ENCODE peak calls at places on chromosomes 6 and 20, in ten cellular contexts. R is left ventricle myocardium inferior, Y is tibial nerve, I is heart right ventricle, K is epithelial cell of esophagus, Q is fibroblast of lung, W is fibroblast of mammary gland, O is HFF-Myc, J is mesothelial cell of epicardium, P is lower lobe of right lung. G is an unnamed sample.

GRCh38 chr6:27332692-27333641 is 20.9 kb upstream of the POM121L2 start:
- DNase-seq in R (no peak), Y (no peak), I (no peak), K (peak), Q (peak), W (peak), O (peak), J (peak), P (no peak), G (peak)

GRCh38 chr6:41767112-41767946 is 12.4 kb downstream of the FRS3 start:
- DNase-seq in R (peak), Y (no peak), I (peak), K (peak), Q (peak), W (peak), O (peak), J (peak), P (no peak), G (peak)

GRCh38 chr20:1881240-1881835 is 13.9 kb upstream of the SIRPA start:
- DNase-seq in R (peak), Y (no peak), I (no peak), K (no peak), Q (no peak), W (no peak), O (no peak), J (no peak), P (no peak), G (peak)

GRCh38 chr20:61254881-61255589 is 3.0 kb downstream of the CDH4 start:
- DNase-seq in R (no peak), Y (no peak), I (no peak), K (peak), Q (peak), W (peak), O (no peak), J (no peak), P (no peak), G (peak)

GRCh38 chr20:38098952-38099351 is 65.4 kb downstream of the RPRD1B start:
- DNase-seq in R (no peak), Y (no peak), I (no peak), K (peak), Q (no peak), W (peak), O (no peak), J (no peak), P (no peak), G (no peak)

GRCh38 chr6:137076277-137077068 is 31.7 kb upstream of the IL20RA start:
- DNase-seq in R (peak), Y (peak), I (peak), K (peak), Q (peak), W (peak), O (peak), J (peak), P (peak), G (peak)

GRCh38 chr6:137498488-137499219 is 4.5 kb upstream of the OLIG3 start:
- DNase-seq in R (no peak), Y (no peak), I (no peak), K (no peak), Q (no peak), W (no peak), O (no peak), J (no peak), P (no peak), G (no peak)

GRCh38 chr20:61887694-61888093 is 178.0 kb downstream of the TAF4 start:
- DNase-seq in R (no peak), Y (no peak), I (no peak), K (no peak), Q (no peak), W (no peak), O (no peak), J (no peak), P (no peak), G (no peak)

GRCh38 chr20:56808119-56808725 is 179.1 kb downstream of the TFAP2C start:
- DNase-seq in R (no peak), Y (no peak), I (no peak), K (peak), Q (no peak), W (no peak), O (no peak), J (no peak), P (no peak), G (no peak)

GRCh38 chr6:22826961-22827360 is 257.6 kb downstream of the HDGFL1 start:
- DNase-seq in R (no peak), Y (no peak), I (no peak), K (peak), Q (no peak), W (no peak), O (no peak), J (no peak), P (no peak), G (no peak)

GRCh38 chr6:64733433-64733832 is 973.6 kb downstream of the EYS start:
- DNase-seq in R (no peak), Y (no peak), I (no peak), K (no peak), Q (no peak), W (no peak), O (no peak), J (no peak), P (no peak), G (no peak)

GRCh38 chr20:3158968-3159431 is 665 bp downstream of the FASTKD5 start:
- DNase-seq in R (no peak), Y (no peak), I (no peak), K (peak), Q (peak), W (peak), O (no peak), J (no peak), P (no peak), G (peak)

GRCh38 chr6:158334534-158334933 is 22.3 kb downstream of the TULP4 start:
- DNase-seq in R (no peak), Y (no peak), I (no peak), K (no peak), Q (no peak), W (no peak), O (no peak), J (no peak), P (no peak), G (no peak)

GRCh38 chr20:57685134-57685851 is 24.5 kb downstream of the PMEPA1 start:
- DNase-seq in R (peak), Y (no peak), I (peak), K (no peak), Q (no peak), W (no peak), O (no peak), J (no peak), P (no peak), G (no peak)

GRCh38 chr20:45218636-45219035 is 2.5 kb upstream of the SEMG2 start:
- DNase-seq in R (no peak), Y (no peak), I (no peak), K (no peak), Q (no peak), W (no peak), O (no peak), J (no peak), P (no peak), G (no peak)
- TF ChIP-seq CTCF in R (no peak), Y (no peak), I (no peak), K (no peak), Q (no peak), W (no peak), O (no peak), J (no peak), P (no peak), G (no peak)

GRCh38 chr6:46219661-46220060 is 48.9 kb upstream of the ENPP5 start:
- DNase-seq in R (no peak), Y (no peak), I (no peak), K (no peak), Q (no peak), W (no peak), O (no peak), J (no peak), P (no peak), G (no peak)

GRCh38 chr6:46220351-46221220 is 49.8 kb upstream of the ENPP5 start:
- DNase-seq in R (no peak), Y (no peak), I (no peak), K (no peak), Q (no peak), W (no peak), O (no peak), J (no peak), P (no peak), G (no peak)

GRCh38 chr6:46222286-46222685 is 51.5 kb upstream of the ENPP5 start:
- DNase-seq in R (no peak), Y (no peak), I (no peak), K (no peak), Q (no peak), W (no peak), O (no peak), J (no peak), P (no peak), G (no peak)

GRCh38 chr6:46218457-46218856 is 47.7 kb upstream of the ENPP5 start:
- DNase-seq in R (no peak), Y (no peak), I (no peak), K (no peak), Q (no peak), W (no peak), O (no peak), J (no peak), P (no peak), G (no peak)

DNA sequence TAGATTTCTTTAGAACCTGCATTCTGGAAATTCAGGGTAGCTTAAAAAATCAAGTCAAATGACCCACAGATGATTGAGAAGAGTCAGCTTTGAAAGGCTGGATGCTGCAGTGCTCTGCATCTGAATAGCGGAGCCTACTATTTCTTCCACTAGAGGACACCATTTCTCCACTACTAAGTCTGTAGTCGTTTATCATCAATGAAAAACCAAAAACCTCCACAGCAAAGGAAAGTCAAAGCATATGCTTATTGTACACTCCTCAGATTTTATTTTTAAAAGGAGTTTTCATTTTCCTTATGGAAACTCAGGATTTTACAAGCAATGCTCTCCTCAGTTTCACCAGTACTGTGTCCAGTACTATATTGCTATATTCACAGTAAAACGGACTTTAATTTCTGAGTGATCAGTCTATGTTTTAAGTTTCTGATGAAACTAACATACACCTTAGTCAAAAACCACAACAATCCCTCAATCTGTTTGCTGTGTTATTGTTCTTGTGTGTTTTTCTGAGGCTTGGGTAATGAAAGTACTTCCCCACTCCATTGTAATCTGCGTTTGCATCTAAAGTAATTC is 50.5 kb upstream of the ENPP5 start:
- DNase-seq in R (no peak), Y (no peak), I (no peak), K (peak), Q (peak), W (peak), O (peak), J (no peak), P (no peak), G (peak)
- TF ChIP-seq CTCF in R (peak), Y (peak), I (peak), K (peak), Q (peak), W (peak), O (peak), J (peak), P (peak), G (peak)

GRCh38 chr20:10034717-10035571 is at the start of gene ANKEF1:
- DNase-seq in R (peak), Y (peak), I (peak), K (peak), Q (peak), W (peak), O (peak), J (peak), P (peak), G (peak)
- TF ChIP-seq CTCF in R (peak), Y (no peak), I (no peak), K (no peak), Q (no peak), W (no peak), O (no peak), J (no peak), P (no peak), G (no peak)

DNA sequence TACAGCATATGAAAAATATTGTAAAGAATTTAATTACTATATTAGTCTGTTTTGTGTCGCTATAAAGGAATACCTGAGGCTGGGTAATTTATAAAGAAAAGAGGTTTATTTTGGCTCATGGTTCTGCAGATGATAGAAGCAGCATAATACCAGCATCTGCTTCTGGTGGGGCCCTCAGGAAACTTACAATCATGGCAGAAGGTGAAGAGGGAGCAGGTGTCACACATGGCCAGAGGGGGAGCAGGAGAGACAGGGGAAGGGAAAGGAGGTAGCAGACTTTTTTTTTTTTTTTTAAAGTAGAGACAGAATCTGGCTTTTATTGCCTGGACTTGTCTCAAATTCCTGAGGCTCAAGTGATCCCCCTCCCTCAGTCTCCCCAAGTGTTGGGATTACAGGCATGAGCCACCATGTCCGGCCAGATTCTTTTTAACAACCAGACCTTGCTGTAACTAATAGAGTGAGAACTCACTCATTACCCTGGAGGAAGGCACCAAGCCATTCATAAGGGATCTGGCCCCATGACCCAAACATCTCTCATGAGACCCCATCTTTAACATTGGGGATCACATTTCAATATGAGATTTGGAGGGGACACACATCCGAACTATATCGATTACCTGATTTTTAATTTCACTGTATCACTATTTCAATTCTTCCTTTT is 64.6 kb downstream of the MAN1A1 start:
- DNase-seq in R (no peak), Y (no peak), I (no peak), K (peak), Q (no peak), W (no peak), O (no peak), J (no peak), P (no peak), G (peak)
- TF ChIP-seq CTCF in R (peak), Y (no peak), I (no peak), K (peak), Q (no peak), W (peak), O (peak), J (no peak), P (peak), G (no peak)

G was measured in MCF 10A.